ENCODE peak calls at places on chromosomes 5 and 9, in five cellular contexts. T is activated T-cell treated with anti-CD3 and anti-CD28 coated beads for 1 hour; J is NCI-H510A treated with DMSO at 0.1 percent for 48 hours; F is KG1; L is stimulated activated CD8-positive, alpha-beta memory T cell treated with anti-CD3 and anti-CD28 coated beads, Interleukin-7, amount 100 ng/mL, for 1 hour. M is an unnamed sample.

GRCh38 chr5:39376293-39376714 is 12.0 kb upstream of the C9 start:
- DNase-seq in T (no peak), J (peak), F (peak), L (no peak), M (no peak)

GRCh38 chr5:139912158-139912557 is 116.5 kb downstream of the PSD2 start:
- DNase-seq in T (no peak), J (no peak), F (no peak), L (no peak), M (no peak)

GRCh38 chr9:21533597-21533996 is 51.5 kb upstream of the IFNE start:
- DNase-seq in T (no peak), J (no peak), F (no peak), L (no peak), M (no peak)

GRCh38 chr5:175305251-175305650 is 138.7 kb downstream of the DRD1 start:
- DNase-seq in T (no peak), J (no peak), F (no peak), L (no peak), M (no peak)

GRCh38 chr9:134863306-134863902 is 17.2 kb upstream of the FCN2 start:
- DNase-seq in T (no peak), J (no peak), F (no peak), L (no peak), M (no peak)

GRCh38 chr9:105047652-105048031 is 119.7 kb upstream of the ABCA1 start:
- DNase-seq in T (no peak), J (no peak), F (no peak), L (no peak), M (no peak)

GRCh38 chr5:171537463-171537862 is 118.0 kb downstream of the FGF18 start:
- DNase-seq in T (no peak), J (no peak), F (no peak), L (no peak), M (no peak)

GRCh38 chr5:94326579-94326978 is 291.8 kb downstream of the KIAA0825 start:
- DNase-seq in T (no peak), J (no peak), F (no peak), L (no peak), M (no peak)

GRCh38 chr9:137307255-137308101 is 5.4 kb upstream of the NRARP start:
- DNase-seq in T (no peak), J (no peak), F (no peak), L (no peak), M (no peak)

GRCh38 chr5:98296426-98296825 is 477.0 kb upstream of the RGMB start:
- DNase-seq in T (no peak), J (no peak), F (no peak), L (no peak), M (no peak)

GRCh38 chr9:100667448-100667847 is 89.6 kb downstream of the CAVIN4 start:
- DNase-seq in T (no peak), J (no peak), F (no peak), L (no peak), M (no peak)

GRCh38 chr9:30519756-30520155 is 1864.7 kb upstream of the ACO1 start:
- DNase-seq in T (no peak), J (no peak), F (no peak), L (no peak), M (no peak)

GRCh38 chr9:87798276-87798833 is 72.4 kb downstream of the CTSL start:
- DNase-seq in T (no peak), J (no peak), F (no peak), L (no peak), M (no peak)

GRCh38 chr9:72203205-72203803 is 54.1 kb downstream of the GDA start:
- DNase-seq in T (no peak), J (peak), F (no peak), L (no peak), M (no peak)

GRCh38 chr5:132425009-132425937 is 55.8 kb downstream of the SLC22A5 start:
- DNase-seq in T (peak), J (no peak), F (no peak), L (no peak), M (no peak)

GRCh38 chr9:135819905-135820304 is 87.4 kb downstream of the CAMSAP1 start:
- DNase-seq in T (no peak), J (no peak), F (no peak), L (no peak), M (no peak)

GRCh38 chr9:125161284-125161918 is 18.1 kb upstream of the SCAI start:
- DNase-seq in T (no peak), J (no peak), F (no peak), L (no peak), M (no peak)

GRCh38 chr5:6717687-6718086 is 4.5 kb downstream of the TENT4A start:
- DNase-seq in T (no peak), J (no peak), F (no peak), L (no peak), M (no peak)

GRCh38 chr5:143714629-143715028 is 97.3 kb upstream of the HMHB1 start:
- DNase-seq in T (no peak), J (no peak), F (no peak), L (no peak), M (no peak)

GRCh38 chr9:134642385-134643181 is 980 bp downstream of the COL5A1 start:
- DNase-seq in T (no peak), J (no peak), F (no peak), L (no peak), M (no peak)

GRCh38 chr5:178986326-178986960 is 8.7 kb downstream of the GRM6 start:
- DNase-seq in T (no peak), J (no peak), F (no peak), L (no peak), M (no peak)

GRCh38 chr5:115770466-115770865 is 46.0 kb downstream of the CDO1 start:
- DNase-seq in T (no peak), J (no peak), F (no peak), L (no peak), M (no peak)

M was measured in esophagus squamous epithelium.